ENCODE peak calls at places on chromosomes 2 and 18, in six cellular contexts. X, Q, B, A, K and I are unnamed samples.

GRCh38 chr2:224885836-224886547 is 156.3 kb downstream of the DOCK10 start:
- DNase-seq in X (no peak), Q (peak; percentile 79), B (no peak), A (no peak), K (no peak), I (no peak)

GRCh38 chr18:48913201-48913600 is 37.6 kb downstream of the SMAD7 start:
- DNase-seq in X (no peak), Q (no peak), B (no peak), A (no peak), K (peak; percentile 52), I (no peak)

GRCh38 chr2:52181080-52181479 is 1149.1 kb upstream of the NRXN1 start:
- DNase-seq in X (no peak), Q (no peak), B (no peak), A (no peak), K (no peak), I (no peak)

GRCh38 chr18:7954229-7954628 is 387.1 kb downstream of the PTPRM start:
- DNase-seq in X (no peak), Q (no peak), B (no peak), A (no peak), K (no peak), I (no peak)

GRCh38 chr2:68251855-68252406 is 401 bp downstream of the PPP3R1 start:
- DNase-seq in X (peak; percentile 46), Q (no peak), B (peak; percentile 47), A (peak; percentile 32), K (no peak), I (peak; percentile 50)

GRCh38 chr2:15943378-15943851 is 3.1 kb downstream of the MYCN start:
- DNase-seq in X (no peak), Q (peak; percentile 33), B (no peak), A (peak; percentile 73), K (no peak), I (no peak)

GRCh38 chr2:67825476-67825875 is 237.3 kb downstream of the C1D start:
- DNase-seq in X (no peak), Q (peak; percentile 33), B (no peak), A (no peak), K (no peak), I (no peak)

GRCh38 chr2:239268082-239268481 is 132.7 kb downstream of the HDAC4 start:
- DNase-seq in X (peak; percentile 73), Q (no peak), B (peak; percentile 72), A (no peak), K (peak; percentile 91), I (peak; percentile 80)

GRCh38 chr2:84427235-84428138 is 31.6 kb downstream of the SUCLG1 start:
- DNase-seq in X (no peak), Q (peak; percentile 15), B (no peak), A (no peak), K (no peak), I (no peak)

GRCh38 chr18:10417679-10418078 is 36.8 kb upstream of the APCDD1 start:
- DNase-seq in X (no peak), Q (no peak), B (no peak), A (no peak), K (peak; percentile 74), I (no peak)

GRCh38 chr2:195533771-195534642 is 123.0 kb upstream of the SLC39A10 start:
- DNase-seq in X (peak; percentile 63), Q (peak; percentile 79), B (peak; percentile 29), A (peak; percentile 11), K (peak; percentile 93), I (no peak)

GRCh38 chr2:65019675-65020195 is 30.5 kb downstream of the SLC1A4 start:
- DNase-seq in X (no peak), Q (no peak), B (no peak), A (no peak), K (no peak), I (no peak)

GRCh38 chr18:23191952-23192662 is 56.8 kb downstream of the CABLES1 start:
- DNase-seq in X (peak; percentile 50), Q (peak; percentile 83), B (peak; percentile 69), A (no peak), K (no peak), I (peak; percentile 23)

GRCh38 chr2:237666606-237667005 is 39.2 kb downstream of the LRRFIP1 start:
- DNase-seq in X (no peak), Q (no peak), B (no peak), A (no peak), K (no peak), I (no peak)
- H3K4me1 ChIP-seq in X (peaks cover 57% of the 10 kb centered on the region), Q (peaks cover 29% of the 10 kb centered on the region), B (peaks cover 58% of the 10 kb centered on the region), A (peaks cover 36% of the 10 kb centered on the region), K (peaks cover 54% of the 10 kb centered on the region), I (peaks cover 6% of the 10 kb centered on the region)

DNA sequence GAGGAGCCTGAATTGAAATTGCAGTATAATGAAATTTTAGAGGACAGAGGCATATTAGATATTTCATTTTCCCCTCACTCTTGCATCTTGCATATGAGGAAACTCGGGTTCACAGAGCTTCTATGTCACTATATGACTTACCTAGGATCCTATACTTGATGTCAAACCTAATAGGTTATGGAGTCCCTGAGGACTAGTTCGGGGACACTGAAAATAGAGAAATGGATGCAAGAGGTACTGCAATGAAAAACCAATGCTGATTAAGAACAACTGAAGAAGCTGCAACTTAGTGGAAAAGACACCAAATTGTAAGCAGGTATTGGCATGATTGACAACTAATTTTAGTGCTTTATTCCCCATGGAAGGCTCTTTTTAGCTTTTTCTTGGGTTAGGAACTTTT is 210.1 kb downstream of the IKZF2 start:
- DNase-seq in X (no peak), Q (no peak), B (no peak), A (no peak), K (no peak), I (no peak)
- H3K27ac ChIP-seq in X (no peak overlapping the region), Q (no peak overlapping the region), B (no peak overlapping the region), A (peak overlapping the region; percentile 75), K (no peak overlapping the region), I (no peak overlapping the region)

DNA sequence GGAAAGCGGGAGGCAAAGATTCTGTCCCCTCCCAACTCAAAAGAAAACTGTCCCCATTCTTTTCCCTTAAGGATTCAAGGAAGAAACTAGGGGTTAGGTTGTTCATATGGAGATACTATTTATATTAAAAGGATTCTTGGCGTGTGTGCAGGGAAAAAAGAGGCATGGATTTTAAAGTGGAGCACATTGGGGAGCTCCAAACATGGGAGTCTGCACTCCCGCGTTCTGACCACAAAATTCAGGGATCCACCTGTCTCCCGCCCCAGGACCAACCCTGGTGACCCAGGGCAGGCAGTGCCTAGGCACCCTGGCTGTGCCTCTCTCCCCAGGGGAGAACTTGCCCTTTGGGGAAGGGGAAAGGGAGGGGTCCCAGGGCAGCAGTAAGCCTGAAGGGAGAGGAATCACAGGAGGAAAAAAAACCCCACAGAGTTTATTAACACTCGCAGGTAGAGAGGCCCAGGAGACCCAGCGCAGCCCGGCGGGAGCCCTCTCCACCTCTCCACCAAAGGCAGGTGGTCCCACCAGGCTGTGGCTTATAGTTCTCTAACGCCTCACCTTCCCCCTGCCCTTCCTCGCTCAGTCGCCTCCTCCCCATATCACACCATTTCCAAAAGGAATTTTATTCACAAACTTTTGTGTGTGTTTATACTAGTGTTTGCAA is 2.2 kb downstream of the PTGR3 start:
- DNase-seq in X (no peak), Q (no peak), B (no peak), A (peak; percentile 46), K (no peak), I (peak; percentile 59)
- H3K4me1 ChIP-seq in X (peaks cover 44% of the 10 kb centered on the region), Q (peaks cover 30% of the 10 kb centered on the region), B (peaks cover 64% of the 10 kb centered on the region), A (peaks cover 39% of the 10 kb centered on the region), K (peaks cover 56% of the 10 kb centered on the region), I (peaks cover 24% of the 10 kb centered on the region)

DNA sequence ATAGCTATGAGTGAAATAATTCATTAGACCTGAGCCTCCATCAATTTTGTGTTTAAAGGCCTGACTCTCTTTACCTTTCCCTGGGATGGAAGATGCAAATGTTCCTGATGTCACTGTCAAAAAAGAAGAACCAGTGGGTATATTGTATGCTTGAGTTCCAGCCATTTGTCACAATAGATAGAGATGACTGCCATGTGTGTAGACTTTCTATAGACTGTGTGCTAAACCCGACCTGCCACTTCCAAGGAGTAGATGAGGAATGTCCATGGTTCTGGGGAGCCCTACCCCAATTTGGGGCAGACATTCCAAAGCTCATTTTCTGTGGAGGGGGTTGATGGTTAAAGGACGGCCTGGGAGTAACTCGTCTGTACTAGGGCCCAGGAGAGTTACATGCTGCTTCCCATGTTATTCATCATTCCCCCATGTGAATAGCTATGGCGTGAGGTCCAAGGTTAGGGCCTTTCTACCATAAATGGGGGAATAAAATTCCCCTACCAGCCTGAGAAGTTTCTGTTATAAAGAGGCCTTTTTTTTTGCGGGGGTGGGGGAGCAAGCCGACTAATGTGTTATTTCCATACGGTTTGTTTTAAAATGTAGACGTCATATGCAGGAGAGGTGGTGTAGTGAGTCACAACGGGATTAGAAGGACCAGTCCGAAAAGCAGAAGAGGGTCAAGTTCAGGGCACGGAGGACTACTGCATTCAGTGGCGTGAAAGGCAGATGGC is 24.1 kb downstream of the IL1B start:
- DNase-seq in X (no peak), Q (peak; percentile 84), B (no peak), A (no peak), K (no peak), I (no peak)
- H3K27ac ChIP-seq in X (peak overlapping the region; percentile 16), Q (peak overlapping the region; percentile 30), B (peak overlapping the region; percentile 3), A (no peak overlapping the region), K (no peak overlapping the region), I (peak overlapping the region; percentile 55)

DNA sequence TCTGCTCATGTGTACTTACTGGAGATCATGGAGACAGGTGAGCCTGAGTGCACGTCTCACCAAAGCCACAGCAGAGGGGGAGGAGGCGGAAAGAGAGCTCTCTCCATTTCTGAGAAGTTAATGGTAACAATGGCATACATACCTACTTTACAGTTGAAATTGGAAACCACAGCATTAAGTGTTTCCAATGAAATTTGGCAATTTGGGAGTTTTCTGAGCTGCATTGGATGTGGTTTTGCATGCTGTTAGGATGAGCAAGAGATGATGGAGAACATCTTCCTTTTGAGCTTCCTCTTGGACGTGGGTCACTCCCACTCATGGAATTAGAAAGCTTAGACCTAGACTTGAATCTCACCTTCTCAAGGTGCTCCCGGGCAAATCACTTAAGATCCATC is 25.5 kb upstream of the IL37 start:
- DNase-seq in X (no peak), Q (peak; percentile 42), B (no peak), A (no peak), K (no peak), I (no peak)
- H3K4me1 ChIP-seq in X (no peaks in the 10 kb centered on the region), Q (peaks cover 4% of the 10 kb centered on the region), B (no peaks in the 10 kb centered on the region), A (no peaks in the 10 kb centered on the region), K (no peaks in the 10 kb centered on the region), I (no peaks in the 10 kb centered on the region)

GRCh38 chr18:35580748-35581534 is 599 bp upstream of the GALNT1 start:
- DNase-seq in X (peak; percentile 68), Q (peak; percentile 70), B (peak; percentile 69), A (peak; percentile 79), K (peak; percentile 78), I (peak; percentile 65)
- H3K27ac ChIP-seq in X (peak overlapping the region; percentile 98), Q (peak overlapping the region; percentile 66), B (peak overlapping the region; percentile 96), A (no peak overlapping the region), K (peak overlapping the region; percentile 96), I (peak overlapping the region; percentile 79)

GRCh38 chr18:3655254-3655554 is 205.2 kb downstream of the TGIF1 start:
- DNase-seq in X (no peak), Q (no peak), B (no peak), A (no peak), K (no peak), I (no peak)
- H3K4me1 ChIP-seq in X (no peaks in the 10 kb centered on the region), Q (peaks cover 8% of the 10 kb centered on the region), B (no peaks in the 10 kb centered on the region), A (peaks cover 23% of the 10 kb centered on the region), K (peaks cover 26% of the 10 kb centered on the region), I (no peaks in the 10 kb centered on the region)

GRCh38 chr2:222426836-222427130 is 2.4 kb downstream of the SGPP2 start:
- DNase-seq in X (no peak), Q (no peak), B (no peak), A (no peak), K (no peak), I (no peak)

GRCh38 chr2:222430071-222430470 is 5.7 kb downstream of the SGPP2 start:
- DNase-seq in X (no peak), Q (no peak), B (no peak), A (no peak), K (no peak), I (no peak)

GRCh38 chr2:222424729-222425671 is 657 bp downstream of the SGPP2 start:
- DNase-seq in X (no peak), Q (no peak), B (peak; percentile 10), A (peak; percentile 73), K (no peak), I (peak; percentile 66)

GRCh38 chr2:222424281-222424728 is at the start of gene SGPP2:
- DNase-seq in X (no peak), Q (no peak), B (peak; percentile 18), A (peak; percentile 70), K (no peak), I (peak; percentile 42)

GRCh38 chr2:222427606-222428320 is 3.4 kb downstream of the SGPP2 start:
- DNase-seq in X (no peak), Q (no peak), B (no peak), A (no peak), K (no peak), I (no peak)
- H3K27ac ChIP-seq in X (no peak overlapping the region), Q (no peak overlapping the region), B (no peak overlapping the region), A (no peak overlapping the region), K (no peak overlapping the region), I (no peak overlapping the region)